ENCODE peak calls at places on chromosomes 6 and 20, in four cellular contexts. B is upper lobe of right lung, C is AG04450, K is fibroblast of mammary gland. G is an unnamed sample.

GRCh38 chr6:45420083-45420908 is 42.6 kb upstream of the SUPT3H start:
- DNase-seq in B (peak), C (no peak), K (peak), G (no peak)

GRCh38 chr20:48455606-48456360 is 372.0 kb downstream of the PREX1 start:
- DNase-seq in B (peak), C (no peak), K (no peak), G (no peak)

GRCh38 chr6:54681267-54681666 is 165.3 kb upstream of the FAM83B start:
- DNase-seq in B (no peak), C (no peak), K (no peak), G (no peak)

GRCh38 chr6:126293891-126294524 is 45.9 kb upstream of the CENPW start:
- DNase-seq in B (no peak), C (no peak), K (peak), G (no peak)

GRCh38 chr20:2208897-2209296 is 86.9 kb upstream of the TGM3 start:
- DNase-seq in B (no peak), C (no peak), K (no peak), G (no peak)

GRCh38 chr6:684831-685636 is 7.9 kb downstream of the EXOC2 start:
- DNase-seq in B (no peak), C (no peak), K (peak), G (no peak)

GRCh38 chr6:126210398-126211075 is 129.4 kb upstream of the CENPW start:
- DNase-seq in B (no peak), C (no peak), K (peak), G (no peak)

GRCh38 chr20:60147004-60147403 is 188.8 kb downstream of the CDH26 start:
- DNase-seq in B (no peak), C (no peak), K (no peak), G (no peak)

GRCh38 chr20:20277772-20278382 is 90.0 kb upstream of the INSM1 start:
- DNase-seq in B (no peak), C (no peak), K (no peak), G (no peak)

GRCh38 chr6:168050861-168051586 is 28.0 kb downstream of the FRMD1 start:
- DNase-seq in B (no peak), C (no peak), K (peak), G (no peak)

GRCh38 chr6:27605401-27606342 is 132.8 kb upstream of the ZNF184 start:
- DNase-seq in B (no peak), C (no peak), K (peak), G (no peak)

GRCh38 chr6:14799928-14800327 is 445.9 kb upstream of the JARID2 start:
- DNase-seq in B (no peak), C (peak), K (peak), G (no peak)

GRCh38 chr6:100454571-100455229 is 10.0 kb downstream of the SIM1 start:
- DNase-seq in B (no peak), C (no peak), K (no peak), G (no peak)

GRCh38 chr20:51014797-51015722 is 7.8 kb downstream of the KCNG1 start:
- DNase-seq in B (no peak), C (no peak), K (peak), G (no peak)

GRCh38 chr6:152952866-152953509 is 29.9 kb downstream of the FBXO5 start:
- DNase-seq in B (no peak), C (no peak), K (peak), G (no peak)

GRCh38 chr20:56993020-56993419 is 273.4 kb downstream of the BMP7 start:
- DNase-seq in B (no peak), C (no peak), K (no peak), G (no peak)

GRCh38 chr20:18164356-18164755 is 26.7 kb downstream of the KAT14 start:
- DNase-seq in B (no peak), C (no peak), K (peak), G (no peak)

GRCh38 chr6:48835421-48835958 is 627.6 kb downstream of the MMUT start:
- DNase-seq in B (no peak), C (no peak), K (peak), G (no peak)

GRCh38 chr6:118327237-118327636 is 220.9 kb upstream of the PLN start:
- DNase-seq in B (no peak), C (no peak), K (no peak), G (no peak)

GRCh38 chr6:137738197-137738596 is 128.9 kb upstream of the TNFAIP3 start:
- DNase-seq in B (no peak), C (no peak), K (peak), G (no peak)

GRCh38 chr6:155530219-155530834 is 74.7 kb upstream of the NOX3 start:
- DNase-seq in B (no peak), C (no peak), K (peak), G (peak)

GRCh38 chr20:61753196-61753942 is 312.3 kb downstream of the TAF4 start:
- DNase-seq in B (no peak), C (peak), K (peak), G (no peak)

DNA sequence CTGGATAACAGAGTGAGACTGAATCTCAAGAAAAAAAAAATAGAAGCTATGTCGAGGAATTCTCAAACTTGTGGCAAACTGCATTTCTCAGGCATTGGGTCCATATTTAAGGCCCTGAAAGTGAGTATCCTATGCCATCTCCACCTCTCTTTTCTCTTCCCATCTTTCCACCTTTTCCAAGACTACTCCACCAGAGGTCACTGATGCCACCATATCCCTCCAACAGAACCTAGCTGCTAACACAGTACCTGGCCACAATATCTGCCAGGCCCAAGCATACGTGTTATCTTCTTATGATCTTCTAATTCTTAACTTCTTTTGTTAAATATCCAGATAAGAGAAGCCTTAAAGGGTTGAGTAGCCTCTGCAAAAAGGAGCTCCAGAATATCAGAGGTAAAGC is 8.2 kb upstream of the ADGRF4 start:
- DNase-seq in B (no peak), C (no peak), K (no peak), G (no peak)
- TF ChIP-seq CTCF in B (no peak), C (no peak), K (no peak), G (no peak)

GRCh38 chr20:45921618-45922189 is 9.7 kb upstream of the PLTP start:
- DNase-seq in B (no peak), C (no peak), K (no peak), G (no peak)

GRCh38 chr20:45924391-45925261 is 9.9 kb upstream of the PCIF1 start:
- DNase-seq in B (no peak), C (no peak), K (peak), G (no peak)

GRCh38 chr20:45927071-45927878 is 7.2 kb upstream of the PCIF1 start:
- DNase-seq in B (no peak), C (no peak), K (no peak), G (no peak)

GRCh38 chr20:45925821-45926506 is 8.5 kb upstream of the PCIF1 start:
- DNase-seq in B (no peak), C (no peak), K (no peak), G (no peak)

DNA sequence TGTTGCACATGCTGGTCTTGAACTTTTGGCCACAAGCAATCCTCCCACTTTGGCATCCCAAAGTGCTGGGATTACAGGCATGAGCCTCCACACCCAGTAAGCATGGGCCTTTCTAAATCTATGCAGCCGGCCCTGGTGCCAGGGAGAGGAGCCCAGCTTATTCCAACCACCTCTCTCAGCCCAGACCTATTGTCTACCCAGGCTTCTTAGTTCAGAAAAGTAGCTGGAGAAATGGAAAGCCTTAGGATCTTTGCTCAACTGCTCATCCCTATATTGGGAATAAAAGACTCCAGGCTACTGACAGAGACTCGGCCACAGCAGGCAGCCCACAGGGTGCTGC is 7.8 kb upstream of the PCIF1 start:
- DNase-seq in B (no peak), C (no peak), K (no peak), G (no peak)
- TF ChIP-seq CTCF in B (no peak), C (no peak), K (no peak), G (no peak)

DNA sequence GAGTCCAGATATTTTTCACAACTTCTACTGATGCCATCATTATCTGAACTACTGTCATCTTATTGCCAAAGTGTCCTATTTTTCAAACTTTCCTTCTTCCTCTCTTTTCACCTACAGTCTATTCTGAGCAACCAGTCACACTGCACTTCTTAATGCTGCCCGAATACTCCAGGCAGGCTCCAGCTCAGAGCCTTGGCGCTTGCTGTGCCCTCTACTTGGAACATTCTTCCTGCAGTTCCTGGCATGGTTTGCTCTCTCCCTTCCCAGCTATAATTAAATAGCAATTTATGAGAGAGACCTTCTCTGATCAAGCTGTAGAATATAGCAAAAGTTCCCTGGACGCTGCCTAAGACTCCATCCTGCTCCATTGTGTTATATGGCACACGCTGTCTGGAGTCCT is 831.6 kb downstream of the QKI start:
- DNase-seq in B (no peak), C (no peak), K (no peak), G (no peak)
- TF ChIP-seq CTCF in B (no peak), C (no peak), K (no peak), G (no peak)

GRCh38 chr6:87944541-87944954 is 103.1 kb upstream of the SPACA1 start:
- DNase-seq in B (peak), C (no peak), K (peak), G (peak)
- TF ChIP-seq CTCF in B (peak), C (no peak), K (peak), G (peak)

GRCh38 chr6:71043902-71044301 is 87.0 kb upstream of the B3GAT2 start:
- DNase-seq in B (no peak), C (no peak), K (peak), G (no peak)

GRCh38 chr6:71038966-71039365 is 82.1 kb upstream of the B3GAT2 start:
- DNase-seq in B (no peak), C (no peak), K (peak), G (no peak)

GRCh38 chr6:71040841-71041240 is 84.0 kb upstream of the B3GAT2 start:
- DNase-seq in B (no peak), C (no peak), K (no peak), G (no peak)

GRCh38 chr6:71035871-71036270 is 79.0 kb upstream of the B3GAT2 start:
- DNase-seq in B (no peak), C (no peak), K (no peak), G (no peak)

GRCh38 chr6:71040043-71040442 is 83.2 kb upstream of the B3GAT2 start:
- DNase-seq in B (no peak), C (no peak), K (no peak), G (no peak)
- TF ChIP-seq CTCF in B (no peak), C (no peak), K (no peak), G (no peak)

DNA sequence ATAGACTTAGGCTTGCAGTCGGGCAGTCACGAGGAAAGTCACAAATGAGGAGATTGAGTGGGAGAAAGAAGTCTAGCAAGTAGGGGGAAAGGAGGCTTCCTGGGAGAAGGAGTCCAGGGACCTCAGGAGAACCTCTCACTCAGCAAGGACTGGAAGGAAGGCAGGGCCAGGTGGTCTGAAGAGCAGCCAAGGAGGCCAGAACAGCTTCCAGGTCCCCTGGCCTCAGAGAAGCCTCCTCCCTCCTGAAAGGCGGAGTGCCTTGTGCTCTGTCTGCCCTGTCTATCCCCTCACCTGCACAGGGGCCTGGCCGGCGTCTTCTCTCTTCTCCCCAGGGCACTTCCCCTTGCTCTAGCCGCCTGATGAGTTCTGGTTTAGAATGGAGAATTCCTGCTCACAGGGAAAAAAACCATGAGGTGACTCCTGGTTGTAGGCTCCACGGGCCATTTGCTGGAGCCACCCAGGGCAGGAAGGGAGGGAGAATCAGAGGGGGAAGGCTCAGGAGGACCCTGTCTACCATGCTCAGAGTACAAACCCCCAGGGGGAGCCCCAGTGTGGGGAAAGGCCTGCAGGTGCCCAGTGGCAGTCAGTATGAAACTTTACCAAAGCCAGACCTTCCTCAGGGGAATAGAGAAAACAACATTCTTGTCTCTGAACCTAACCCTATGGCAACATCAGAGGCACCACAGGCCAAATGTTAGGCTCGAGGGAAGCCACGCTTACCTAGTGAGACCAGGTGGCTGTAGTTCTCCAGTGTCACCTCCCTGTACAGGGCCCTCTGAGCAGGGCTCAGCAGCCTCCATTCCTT is 11.2 kb downstream of the ZNF337 start:
- DNase-seq in B (no peak), C (no peak), K (no peak), G (no peak)
- TF ChIP-seq CTCF in B (no peak), C (no peak), K (no peak), G (no peak)

G was measured in AG09319.